ENCODE peak calls at places on chromosomes 5 and 9, in nine cellular contexts. One of them, this sample, is unnamed.

GRCh38 chr9:105157178-105157583 is 87.3 kb upstream of the SLC44A1 start:
- DNase-seq in NCI-H524: peak
- DNase-seq in COR-L47: peak
- DNase-seq in HCT116: peak
- DNase-seq in colonic mucosa: peak
- DNase-seq in T47D: peak
- DNase-seq in body of pancreas: peak
- DNase-seq in T follicular helper cell: no peak
- DNase-seq in activated CD4-positive, alpha-beta T cell treated with anti-CD3 and anti-CD28 coated beads, Interleukin-2, amount 50 U/mL, for 1 hour: no peak
- DNase-seq in this sample: peak

GRCh38 chr9:20593551-20593950 is 28.7 kb downstream of the MLLT3 start:
- DNase-seq in NCI-H524: no peak
- DNase-seq in COR-L47: no peak
- DNase-seq in HCT116: no peak
- DNase-seq in colonic mucosa: no peak
- DNase-seq in T47D: no peak
- DNase-seq in body of pancreas: no peak
- DNase-seq in T follicular helper cell: no peak
- DNase-seq in activated CD4-positive, alpha-beta T cell treated with anti-CD3 and anti-CD28 coated beads, Interleukin-2, amount 50 U/mL, for 1 hour: no peak
- DNase-seq in this sample: no peak

GRCh38 chr9:134047868-134048581 is 19.8 kb downstream of the BRD3 start:
- DNase-seq in NCI-H524: no peak
- DNase-seq in COR-L47: no peak
- DNase-seq in HCT116: no peak
- DNase-seq in colonic mucosa: no peak
- DNase-seq in T47D: no peak
- DNase-seq in body of pancreas: no peak
- DNase-seq in T follicular helper cell: no peak
- DNase-seq in activated CD4-positive, alpha-beta T cell treated with anti-CD3 and anti-CD28 coated beads, Interleukin-2, amount 50 U/mL, for 1 hour: no peak
- DNase-seq in this sample: no peak

GRCh38 chr5:2715856-2716255 is 35.6 kb downstream of the IRX2 start:
- DNase-seq in NCI-H524: no peak
- DNase-seq in COR-L47: no peak
- DNase-seq in HCT116: no peak
- DNase-seq in colonic mucosa: no peak
- DNase-seq in T47D: no peak
- DNase-seq in body of pancreas: no peak
- DNase-seq in T follicular helper cell: no peak
- DNase-seq in activated CD4-positive, alpha-beta T cell treated with anti-CD3 and anti-CD28 coated beads, Interleukin-2, amount 50 U/mL, for 1 hour: no peak
- DNase-seq in this sample: no peak

GRCh38 chr9:4594545-4594944 is 67.5 kb upstream of the PLPP6 start:
- DNase-seq in NCI-H524: no peak
- DNase-seq in COR-L47: no peak
- DNase-seq in HCT116: no peak
- DNase-seq in colonic mucosa: no peak
- DNase-seq in T47D: no peak
- DNase-seq in body of pancreas: no peak
- DNase-seq in T follicular helper cell: no peak
- DNase-seq in activated CD4-positive, alpha-beta T cell treated with anti-CD3 and anti-CD28 coated beads, Interleukin-2, amount 50 U/mL, for 1 hour: no peak
- DNase-seq in this sample: no peak

GRCh38 chr9:108850293-108850897 is 5.4 kb downstream of the ACTL7B start:
- DNase-seq in NCI-H524: peak
- DNase-seq in COR-L47: peak
- DNase-seq in HCT116: peak
- DNase-seq in colonic mucosa: no peak
- DNase-seq in T47D: peak
- DNase-seq in body of pancreas: no peak
- DNase-seq in T follicular helper cell: no peak
- DNase-seq in activated CD4-positive, alpha-beta T cell treated with anti-CD3 and anti-CD28 coated beads, Interleukin-2, amount 50 U/mL, for 1 hour: no peak
- DNase-seq in this sample: no peak

GRCh38 chr9:125797857-125798399 is 50.8 kb downstream of the PBX3 start:
- DNase-seq in NCI-H524: peak
- DNase-seq in COR-L47: no peak
- DNase-seq in HCT116: no peak
- DNase-seq in colonic mucosa: no peak
- DNase-seq in T47D: no peak
- DNase-seq in body of pancreas: no peak
- DNase-seq in T follicular helper cell: no peak
- DNase-seq in activated CD4-positive, alpha-beta T cell treated with anti-CD3 and anti-CD28 coated beads, Interleukin-2, amount 50 U/mL, for 1 hour: no peak
- DNase-seq in this sample: no peak

GRCh38 chr5:95620870-95621838 is 1.3 kb downstream of the GPR150 start:
- DNase-seq in NCI-H524: peak
- DNase-seq in COR-L47: peak
- DNase-seq in HCT116: no peak
- DNase-seq in colonic mucosa: peak
- DNase-seq in T47D: no peak
- DNase-seq in body of pancreas: peak
- DNase-seq in T follicular helper cell: peak
- DNase-seq in activated CD4-positive, alpha-beta T cell treated with anti-CD3 and anti-CD28 coated beads, Interleukin-2, amount 50 U/mL, for 1 hour: peak
- DNase-seq in this sample: peak

GRCh38 chr9:18707489-18708210 is 233.7 kb downstream of the ADAMTSL1 start:
- DNase-seq in NCI-H524: no peak
- DNase-seq in COR-L47: no peak
- DNase-seq in HCT116: no peak
- DNase-seq in colonic mucosa: no peak
- DNase-seq in T47D: no peak
- DNase-seq in body of pancreas: no peak
- DNase-seq in T follicular helper cell: no peak
- DNase-seq in activated CD4-positive, alpha-beta T cell treated with anti-CD3 and anti-CD28 coated beads, Interleukin-2, amount 50 U/mL, for 1 hour: no peak
- DNase-seq in this sample: no peak

GRCh38 chr9:113602126-113603119 is 138.9 kb downstream of the RGS3 start:
- DNase-seq in NCI-H524: peak
- DNase-seq in COR-L47: peak
- DNase-seq in HCT116: peak
- DNase-seq in colonic mucosa: peak
- DNase-seq in T47D: no peak
- DNase-seq in body of pancreas: peak
- DNase-seq in T follicular helper cell: no peak
- DNase-seq in activated CD4-positive, alpha-beta T cell treated with anti-CD3 and anti-CD28 coated beads, Interleukin-2, amount 50 U/mL, for 1 hour: no peak
- DNase-seq in this sample: peak

GRCh38 chr9:28093141-28093540 is 519.9 kb upstream of the C9orf72 start:
- DNase-seq in NCI-H524: no peak
- DNase-seq in COR-L47: no peak
- DNase-seq in HCT116: no peak
- DNase-seq in colonic mucosa: no peak
- DNase-seq in T47D: no peak
- DNase-seq in body of pancreas: no peak
- DNase-seq in T follicular helper cell: no peak
- DNase-seq in activated CD4-positive, alpha-beta T cell treated with anti-CD3 and anti-CD28 coated beads, Interleukin-2, amount 50 U/mL, for 1 hour: no peak
- DNase-seq in this sample: no peak

GRCh38 chr9:110081395-110081794 is 126.6 kb downstream of the C9orf152 start:
- DNase-seq in NCI-H524: no peak
- DNase-seq in COR-L47: no peak
- DNase-seq in HCT116: no peak
- DNase-seq in colonic mucosa: no peak
- DNase-seq in T47D: no peak
- DNase-seq in body of pancreas: no peak
- DNase-seq in T follicular helper cell: no peak
- DNase-seq in activated CD4-positive, alpha-beta T cell treated with anti-CD3 and anti-CD28 coated beads, Interleukin-2, amount 50 U/mL, for 1 hour: no peak
- DNase-seq in this sample: no peak

GRCh38 chr5:458547-459353 is 15.8 kb downstream of the EXOC3 start:
- DNase-seq in NCI-H524: no peak
- DNase-seq in COR-L47: no peak
- DNase-seq in HCT116: no peak
- DNase-seq in colonic mucosa: no peak
- DNase-seq in T47D: no peak
- DNase-seq in body of pancreas: peak
- DNase-seq in T follicular helper cell: no peak
- DNase-seq in activated CD4-positive, alpha-beta T cell treated with anti-CD3 and anti-CD28 coated beads, Interleukin-2, amount 50 U/mL, for 1 hour: no peak
- DNase-seq in this sample: no peak

GRCh38 chr9:101028346-101029299 is at the start of gene PLPPR1:
- DNase-seq in NCI-H524: peak
- DNase-seq in COR-L47: peak
- DNase-seq in HCT116: no peak
- DNase-seq in colonic mucosa: peak
- DNase-seq in T47D: peak
- DNase-seq in body of pancreas: peak
- DNase-seq in T follicular helper cell: no peak
- DNase-seq in activated CD4-positive, alpha-beta T cell treated with anti-CD3 and anti-CD28 coated beads, Interleukin-2, amount 50 U/mL, for 1 hour: no peak
- DNase-seq in this sample: peak

GRCh38 chr5:118554241-118554640 is 434.1 kb downstream of the DTWD2 start:
- DNase-seq in NCI-H524: no peak
- DNase-seq in COR-L47: no peak
- DNase-seq in HCT116: no peak
- DNase-seq in colonic mucosa: no peak
- DNase-seq in T47D: no peak
- DNase-seq in body of pancreas: no peak
- DNase-seq in T follicular helper cell: no peak
- DNase-seq in activated CD4-positive, alpha-beta T cell treated with anti-CD3 and anti-CD28 coated beads, Interleukin-2, amount 50 U/mL, for 1 hour: no peak
- DNase-seq in this sample: no peak

GRCh38 chr9:86041331-86041741 is 58.0 kb downstream of the GOLM1 start:
- DNase-seq in NCI-H524: no peak
- DNase-seq in COR-L47: no peak
- DNase-seq in HCT116: no peak
- DNase-seq in colonic mucosa: no peak
- DNase-seq in T47D: no peak
- DNase-seq in body of pancreas: no peak
- DNase-seq in T follicular helper cell: no peak
- DNase-seq in activated CD4-positive, alpha-beta T cell treated with anti-CD3 and anti-CD28 coated beads, Interleukin-2, amount 50 U/mL, for 1 hour: no peak
- DNase-seq in this sample: no peak

GRCh38 chr5:61321650-61322049 is 10.4 kb upstream of the ZSWIM6 start:
- DNase-seq in NCI-H524: no peak
- DNase-seq in COR-L47: no peak
- DNase-seq in HCT116: no peak
- DNase-seq in colonic mucosa: no peak
- DNase-seq in T47D: no peak
- DNase-seq in body of pancreas: no peak
- DNase-seq in T follicular helper cell: no peak
- DNase-seq in activated CD4-positive, alpha-beta T cell treated with anti-CD3 and anti-CD28 coated beads, Interleukin-2, amount 50 U/mL, for 1 hour: no peak
- DNase-seq in this sample: no peak

GRCh38 chr5:64690417-64691151 is at the start of gene SHISAL2B:
- DNase-seq in NCI-H524: peak
- DNase-seq in COR-L47: peak
- DNase-seq in HCT116: no peak
- DNase-seq in colonic mucosa: no peak
- DNase-seq in T47D: no peak
- DNase-seq in body of pancreas: no peak
- DNase-seq in T follicular helper cell: no peak
- DNase-seq in activated CD4-positive, alpha-beta T cell treated with anti-CD3 and anti-CD28 coated beads, Interleukin-2, amount 50 U/mL, for 1 hour: no peak
- DNase-seq in this sample: peak

GRCh38 chr9:114460513-114461225 is 44.6 kb downstream of the WHRN start:
- DNase-seq in NCI-H524: no peak
- DNase-seq in COR-L47: peak
- DNase-seq in HCT116: no peak
- DNase-seq in colonic mucosa: no peak
- DNase-seq in T47D: no peak
- DNase-seq in body of pancreas: no peak
- DNase-seq in T follicular helper cell: no peak
- DNase-seq in activated CD4-positive, alpha-beta T cell treated with anti-CD3 and anti-CD28 coated beads, Interleukin-2, amount 50 U/mL, for 1 hour: no peak
- DNase-seq in this sample: no peak

GRCh38 chr9:111992523-111992922 is 95.9 kb downstream of the UGCG start:
- DNase-seq in NCI-H524: no peak
- DNase-seq in COR-L47: no peak
- DNase-seq in HCT116: peak
- DNase-seq in colonic mucosa: no peak
- DNase-seq in T47D: no peak
- DNase-seq in body of pancreas: no peak
- DNase-seq in T follicular helper cell: no peak
- DNase-seq in activated CD4-positive, alpha-beta T cell treated with anti-CD3 and anti-CD28 coated beads, Interleukin-2, amount 50 U/mL, for 1 hour: no peak
- DNase-seq in this sample: no peak

GRCh38 chr5:143338658-143339366 is 64.7 kb downstream of the NR3C1 start:
- DNase-seq in NCI-H524: no peak
- DNase-seq in COR-L47: no peak
- DNase-seq in HCT116: no peak
- DNase-seq in colonic mucosa: no peak
- DNase-seq in T47D: no peak
- DNase-seq in body of pancreas: no peak
- DNase-seq in T follicular helper cell: no peak
- DNase-seq in activated CD4-positive, alpha-beta T cell treated with anti-CD3 and anti-CD28 coated beads, Interleukin-2, amount 50 U/mL, for 1 hour: no peak
- DNase-seq in this sample: no peak

GRCh38 chr5:153965102-153965645 is 73.5 kb downstream of the FAM114A2 start:
- DNase-seq in NCI-H524: peak
- DNase-seq in COR-L47: peak
- DNase-seq in HCT116: peak
- DNase-seq in colonic mucosa: peak
- DNase-seq in T47D: peak
- DNase-seq in body of pancreas: peak
- DNase-seq in T follicular helper cell: no peak
- DNase-seq in activated CD4-positive, alpha-beta T cell treated with anti-CD3 and anti-CD28 coated beads, Interleukin-2, amount 50 U/mL, for 1 hour: peak
- DNase-seq in this sample: peak

GRCh38 chr9:6417186-6417585 is 4.2 kb downstream of the UHRF2 start:
- DNase-seq in NCI-H524: no peak
- DNase-seq in COR-L47: no peak
- DNase-seq in HCT116: no peak
- DNase-seq in colonic mucosa: no peak
- DNase-seq in T47D: no peak
- DNase-seq in body of pancreas: no peak
- DNase-seq in T follicular helper cell: no peak
- DNase-seq in activated CD4-positive, alpha-beta T cell treated with anti-CD3 and anti-CD28 coated beads, Interleukin-2, amount 50 U/mL, for 1 hour: no peak
- DNase-seq in this sample: peak

GRCh38 chr5:138819065-138819464 is 56.1 kb downstream of the LRRTM2 start:
- DNase-seq in NCI-H524: peak
- DNase-seq in COR-L47: no peak
- DNase-seq in HCT116: no peak
- DNase-seq in colonic mucosa: no peak
- DNase-seq in T47D: no peak
- DNase-seq in body of pancreas: no peak
- DNase-seq in T follicular helper cell: no peak
- DNase-seq in activated CD4-positive, alpha-beta T cell treated with anti-CD3 and anti-CD28 coated beads, Interleukin-2, amount 50 U/mL, for 1 hour: no peak
- DNase-seq in this sample: peak

This sample was measured in NCI-H82.